ENCODE peak calls at places on chromosomes 11 and 22, in five cellular contexts. V, B, O, S and P are unnamed samples.

GRCh38 chr11:4072668-4073285 is 21.8 kb upstream of the RRM1 start:
- DNase-seq in O (no peak), B (peak), S (peak), V (peak), P (peak)

GRCh38 chr11:58334708-58335107 is 24.2 kb downstream of the OR5B17 start:
- DNase-seq in V (peak), S (peak), O (no peak), B (peak), P (no peak)

GRCh38 chr11:62921573-62922188 is 518 bp upstream of the CHRM1 start:
- DNase-seq in B (peak), V (no peak), S (no peak), O (no peak), P (no peak)

GRCh38 chr22:21766933-21767462 is 31.4 kb upstream of the YPEL1 start:
- DNase-seq in S (no peak), V (no peak), O (peak), B (no peak), P (no peak)

GRCh38 chr11:93478841-93479240 is 64.3 kb downstream of the SMCO4 start:
- DNase-seq in B (no peak), S (no peak), V (no peak), O (no peak), P (no peak)

GRCh38 chr22:40552070-40552469 is 84.4 kb downstream of the MRTFA start:
- DNase-seq in S (no peak), B (no peak), V (no peak), O (no peak), P (no peak)

GRCh38 chr22:30420401-30421178 is 5.0 kb upstream of the MTFP1 start:
- DNase-seq in O (no peak), B (peak), V (peak), S (peak), P (no peak)

GRCh38 chr11:42043312-42043711 is 583.9 kb upstream of the LRRC4C start:
- DNase-seq in O (no peak), B (no peak), V (peak), S (peak), P (no peak)

GRCh38 chr11:108115495-108116140 is 5.7 kb upstream of the ACAT1 start:
- DNase-seq in S (peak), V (peak), O (peak), B (peak), P (peak)

GRCh38 chr11:58927393-58928081 is 11.8 kb upstream of the GLYATL1 start:
- DNase-seq in O (no peak), S (peak), B (no peak), V (no peak), P (peak)

GRCh38 chr11:115420524-115420923 is 83.7 kb downstream of the CADM1 start:
- DNase-seq in V (no peak), B (no peak), O (no peak), S (no peak), P (peak)

GRCh38 chr11:107482234-107482633 is 24.6 kb upstream of the CWF19L2 start:
- DNase-seq in B (no peak), V (no peak), O (no peak), S (no peak), P (no peak)

GRCh38 chr22:43925433-43926348 is 2.1 kb downstream of the PNPLA3 start:
- DNase-seq in O (peak), V (peak), S (no peak), B (peak), P (no peak)

DNA sequence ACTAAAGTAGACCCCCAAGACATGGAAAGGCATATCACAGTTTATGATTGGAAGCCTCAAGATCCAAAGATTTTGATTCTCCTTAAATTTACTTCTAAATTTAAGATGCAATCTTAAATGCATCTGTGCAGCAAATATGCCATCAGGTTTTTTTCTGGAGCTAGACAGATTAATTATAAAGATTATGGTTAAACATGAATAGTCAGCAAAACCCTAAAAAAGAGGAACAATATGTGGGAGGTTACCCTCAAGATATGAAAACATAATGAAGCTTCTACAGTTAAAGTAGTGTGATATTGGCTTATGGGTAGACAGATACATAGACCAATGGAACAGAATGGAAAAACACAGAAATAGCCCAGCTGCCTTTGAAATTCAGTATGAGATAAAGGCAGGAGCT is 31.7 kb downstream of the OR8B12 start:
- DNase-seq in B (no peak), S (no peak), O (no peak), V (no peak), P (no peak)
- H3K4me3 ChIP-seq in B (no peak), S (no peak), O (no peak), V (no peak), P (no peak)

GRCh38 chr11:126874831-126875230 is 125.7 kb downstream of the KIRREL3 start:
- DNase-seq in S (no peak), O (no peak), V (no peak), B (no peak), P (no peak)

GRCh38 chr11:126870021-126870420 is 130.5 kb downstream of the KIRREL3 start:
- DNase-seq in O (no peak), S (no peak), V (no peak), B (no peak), P (no peak)

GRCh38 chr11:126878892-126879291 is 121.7 kb downstream of the KIRREL3 start:
- DNase-seq in V (no peak), S (no peak), B (no peak), O (no peak), P (no peak)

GRCh38 chr11:126871792-126872191 is 128.8 kb downstream of the KIRREL3 start:
- DNase-seq in V (no peak), O (no peak), B (no peak), S (no peak), P (no peak)

GRCh38 chr11:126874276-126874675 is 126.3 kb downstream of the KIRREL3 start:
- DNase-seq in S (no peak), V (no peak), B (no peak), O (no peak), P (no peak)
- H3K4me3 ChIP-seq in S (no peak), V (no peak), B (no peak), O (no peak), P (no peak)

GRCh38 chr22:19597399-19597735 is 73.2 kb upstream of the CLDN5 start:
- DNase-seq in S (no peak), B (no peak), V (no peak), O (no peak), P (no peak)
- H3K4me3 ChIP-seq in S (no peak), B (no peak), V (no peak), O (no peak), P (no peak)

GRCh38 chr22:36218648-36219047 is 17.0 kb upstream of the APOL4 start:
- DNase-seq in V (no peak), S (no peak), B (no peak), O (no peak), P (no peak)

GRCh38 chr22:36220457-36220921 is 18.8 kb downstream of the APOL2 start:
- DNase-seq in B (no peak), S (peak), V (no peak), O (no peak), P (no peak)

GRCh38 chr22:36212896-36213295 is 11.3 kb upstream of the APOL4 start:
- DNase-seq in S (no peak), V (no peak), O (no peak), B (no peak), P (no peak)

GRCh38 chr22:36213596-36213995 is 12.0 kb upstream of the APOL4 start:
- DNase-seq in S (no peak), O (no peak), B (no peak), V (no peak), P (no peak)

GRCh38 chr22:36215976-36216375 is 14.4 kb upstream of the APOL4 start:
- DNase-seq in V (no peak), S (no peak), B (no peak), O (no peak), P (no peak)
- H3K4me3 ChIP-seq in V (no peak), S (no peak), B (no peak), O (no peak), P (no peak)

GRCh38 chr11:45665933-45666647 is 668 bp upstream of the CHST1 start:
- DNase-seq in V (no peak), S (no peak), O (no peak), B (no peak), P (no peak)

GRCh38 chr11:45666648-45667642 is 1.5 kb upstream of the CHST1 start:
- DNase-seq in V (no peak), B (no peak), S (no peak), O (no peak), P (no peak)

GRCh38 chr11:45663486-45664375 is 1.7 kb downstream of the CHST1 start:
- DNase-seq in S (peak), B (no peak), O (no peak), V (no peak), P (no peak)

GRCh38 chr11:45664376-45665205 is 831 bp downstream of the CHST1 start:
- DNase-seq in B (no peak), S (no peak), O (no peak), V (no peak), P (no peak)

DNA sequence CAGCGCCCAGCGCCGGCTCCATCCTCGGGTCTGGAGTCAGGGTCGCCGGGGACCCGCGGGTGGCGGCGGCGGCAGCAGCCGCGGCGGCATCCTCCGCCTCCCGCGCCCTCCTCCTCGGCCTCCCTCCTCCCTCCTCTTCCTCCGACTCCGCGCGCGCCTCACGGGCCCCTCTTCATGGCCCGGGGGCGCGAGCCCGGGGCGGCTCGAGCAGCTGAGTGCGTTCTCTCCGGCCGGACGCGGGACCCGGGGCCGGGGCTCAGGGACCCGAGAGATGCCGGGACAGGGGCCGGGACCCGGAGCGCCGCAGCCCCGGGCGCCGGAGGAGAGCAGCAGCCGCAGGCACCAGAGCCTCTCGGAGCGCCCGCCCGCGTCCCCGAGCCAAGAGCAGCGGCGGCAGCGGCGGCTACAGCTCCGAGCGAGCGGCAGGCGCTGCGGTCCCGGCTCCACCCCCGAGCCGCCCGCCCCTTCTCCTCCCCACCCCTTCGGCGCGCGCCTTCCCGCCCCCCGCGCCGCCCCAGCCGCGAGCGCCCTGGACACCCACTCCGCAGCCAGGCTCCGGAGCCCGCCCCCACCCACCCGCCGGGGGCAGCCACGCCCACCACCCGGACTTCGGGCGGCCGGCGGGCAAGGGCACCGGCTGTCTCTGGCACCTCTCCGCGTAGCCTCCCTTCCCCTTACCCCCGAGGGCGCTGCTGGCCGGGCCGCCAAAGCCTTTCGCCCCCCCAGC is at the start of gene CHST1:
- DNase-seq in O (peak), S (no peak), V (peak), B (peak), P (no peak)
- H3K4me3 ChIP-seq in O (peak), S (peak), V (peak), B (no peak), P (peak)

GRCh38 chr11:133967599-133968238 is 11.0 kb upstream of the IGSF9B start:
- DNase-seq in S (no peak), V (no peak), B (no peak), O (no peak), P (no peak)
- H3K4me3 ChIP-seq in S (no peak), V (no peak), B (no peak), O (peak), P (no peak)

DNA sequence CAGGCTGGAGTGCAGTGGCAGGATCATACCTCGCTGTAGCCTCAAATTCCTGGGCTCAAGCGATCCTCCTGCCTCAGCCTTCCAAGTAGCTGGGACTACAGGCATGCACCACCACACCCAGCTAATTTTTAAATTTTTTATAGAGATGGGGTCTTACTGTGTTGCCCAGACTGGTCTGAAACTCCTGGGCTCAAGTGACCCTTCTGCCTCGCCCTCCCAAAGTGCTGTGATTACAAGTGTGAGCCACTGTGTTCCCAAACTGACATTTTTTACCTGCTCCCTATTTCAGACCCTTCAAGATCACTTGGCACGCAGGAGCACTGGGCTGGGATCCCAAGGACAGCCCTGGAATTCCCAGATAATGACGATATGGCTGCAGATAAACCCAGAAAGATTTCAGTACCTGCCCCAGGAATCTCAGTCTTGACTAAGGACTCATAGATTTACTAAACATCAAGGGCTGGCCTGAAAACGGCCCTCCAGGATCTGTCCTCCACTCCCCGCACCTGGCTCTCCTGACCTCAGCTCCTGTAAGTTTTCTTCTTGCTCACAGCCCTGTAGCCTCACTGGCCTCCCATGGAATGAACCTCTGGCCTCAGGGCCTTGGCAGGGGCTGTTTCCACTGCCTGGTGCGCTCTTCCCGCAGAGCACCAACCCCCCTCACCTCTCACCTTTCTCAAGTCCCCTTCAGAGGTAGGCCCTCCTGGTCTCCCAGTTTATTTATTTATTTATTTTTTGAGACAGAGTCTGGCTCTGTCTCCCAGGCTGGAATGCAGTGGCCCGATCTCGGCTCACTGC is 3.6 kb upstream of the CSNK1E start:
- DNase-seq in S (no peak), V (no peak), B (no peak), O (no peak), P (no peak)
- H3K4me3 ChIP-seq in S (no peak), V (no peak), B (no peak), O (no peak), P (no peak)

GRCh38 chr11:66293777-66294625 is 2.3 kb downstream of the TMEM151A start:
- DNase-seq in S (no peak), B (no peak), V (no peak), O (no peak), P (no peak)
- H3K4me3 ChIP-seq in S (no peak), B (no peak), V (no peak), O (no peak), P (no peak)

GRCh38 chr11:133529807-133530500 is 2.3 kb downstream of the OPCML start:
- DNase-seq in S (no peak), O (no peak), V (no peak), B (no peak), P (no peak)
- H3K4me3 ChIP-seq in S (no peak), O (no peak), V (no peak), B (no peak), P (no peak)

GRCh38 chr11:68122936-68123539 is 1.9 kb upstream of the CHKA start:
- DNase-seq in B (peak), S (no peak), O (peak), V (no peak), P (no peak)

GRCh38 chr11:68130121-68130520 is 8.9 kb upstream of the CHKA start:
- DNase-seq in V (no peak), O (no peak), B (no peak), S (no peak), P (no peak)

GRCh38 chr11:68128682-68129327 is 7.6 kb upstream of the CHKA start:
- DNase-seq in S (peak), V (no peak), B (peak), O (peak), P (no peak)

GRCh38 chr11:68125164-68125563 is 4.0 kb upstream of the CHKA start:
- DNase-seq in O (no peak), B (no peak), V (no peak), S (no peak), P (no peak)

GRCh38 chr11:68127791-68128681 is 6.8 kb upstream of the CHKA start:
- DNase-seq in S (peak), O (peak), V (no peak), B (peak), P (no peak)
- H3K4me3 ChIP-seq in S (peak), O (peak), V (no peak), B (peak), P (no peak)